ENCODE peak calls at places on chromosome 18, in eight cellular contexts. One of them, this sample, is unnamed.

GRCh38 chr18:7592305-7593071 is 25.4 kb downstream of the PTPRM start:
- DNase-seq in D341Med: no peak
- DNase-seq in NCI-H2081: no peak
- DNase-seq in NCI-H1105: no peak
- DNase-seq in endothelial cell: peak
- DNase-seq in DMS153: no peak
- DNase-seq in astrocyte of the cerebellum: no peak
- DNase-seq in effector memory CD8-positive, alpha-beta T cell: no peak
- DNase-seq in this sample: no peak

GRCh38 chr18:76757343-76757742 is 65.0 kb upstream of the ZNF236 start:
- DNase-seq in endothelial cell: no peak
- DNase-seq in NCI-H1105: no peak
- DNase-seq in DMS153: no peak
- DNase-seq in astrocyte of the cerebellum: no peak
- DNase-seq in effector memory CD8-positive, alpha-beta T cell: no peak
- DNase-seq in NCI-H2081: no peak
- DNase-seq in D341Med: no peak
- DNase-seq in this sample: no peak

GRCh38 chr18:28805491-28805890 is 628.6 kb upstream of the CDH2 start:
- DNase-seq in astrocyte of the cerebellum: no peak
- DNase-seq in NCI-H2081: no peak
- DNase-seq in DMS153: no peak
- DNase-seq in NCI-H1105: no peak
- DNase-seq in endothelial cell: no peak
- DNase-seq in D341Med: no peak
- DNase-seq in effector memory CD8-positive, alpha-beta T cell: no peak
- DNase-seq in this sample: no peak

GRCh38 chr18:5196253-5197031 is 615 bp downstream of the AKAIN1 start:
- DNase-seq in astrocyte of the cerebellum: no peak
- DNase-seq in NCI-H2081: peak
- DNase-seq in D341Med: peak
- DNase-seq in NCI-H1105: no peak
- DNase-seq in DMS153: no peak
- DNase-seq in endothelial cell: peak
- DNase-seq in effector memory CD8-positive, alpha-beta T cell: no peak
- DNase-seq in this sample: no peak

GRCh38 chr18:26710460-26711096 is 154.9 kb downstream of the AQP4 start:
- DNase-seq in endothelial cell: no peak
- DNase-seq in astrocyte of the cerebellum: no peak
- DNase-seq in DMS153: no peak
- DNase-seq in NCI-H2081: no peak
- DNase-seq in NCI-H1105: no peak
- DNase-seq in D341Med: no peak
- DNase-seq in effector memory CD8-positive, alpha-beta T cell: no peak
- DNase-seq in this sample: no peak

GRCh38 chr18:3115430-3116025 is 102.6 kb upstream of the LPIN2 start:
- DNase-seq in endothelial cell: no peak
- DNase-seq in NCI-H2081: no peak
- DNase-seq in NCI-H1105: no peak
- DNase-seq in effector memory CD8-positive, alpha-beta T cell: no peak
- DNase-seq in D341Med: no peak
- DNase-seq in astrocyte of the cerebellum: no peak
- DNase-seq in DMS153: no peak
- DNase-seq in this sample: no peak

GRCh38 chr18:6465281-6465680 is 50.6 kb upstream of the L3MBTL4 start:
- DNase-seq in endothelial cell: no peak
- DNase-seq in effector memory CD8-positive, alpha-beta T cell: no peak
- DNase-seq in NCI-H2081: no peak
- DNase-seq in D341Med: no peak
- DNase-seq in NCI-H1105: no peak
- DNase-seq in astrocyte of the cerebellum: no peak
- DNase-seq in DMS153: no peak
- DNase-seq in this sample: no peak

GRCh38 chr18:22817844-22818243 is 115.3 kb upstream of the RBBP8 start:
- DNase-seq in D341Med: no peak
- DNase-seq in DMS153: no peak
- DNase-seq in astrocyte of the cerebellum: no peak
- DNase-seq in NCI-H1105: no peak
- DNase-seq in NCI-H2081: no peak
- DNase-seq in endothelial cell: no peak
- DNase-seq in effector memory CD8-positive, alpha-beta T cell: no peak
- DNase-seq in this sample: no peak

GRCh38 chr18:56067216-56067611 is 479.2 kb upstream of the TCF4 start:
- DNase-seq in endothelial cell: no peak
- DNase-seq in NCI-H1105: no peak
- DNase-seq in astrocyte of the cerebellum: no peak
- DNase-seq in DMS153: no peak
- DNase-seq in NCI-H2081: no peak
- DNase-seq in effector memory CD8-positive, alpha-beta T cell: no peak
- DNase-seq in D341Med: no peak
- DNase-seq in this sample: no peak

GRCh38 chr18:37533647-37534565 is 31.7 kb downstream of the CELF4 start:
- DNase-seq in endothelial cell: no peak
- DNase-seq in NCI-H2081: no peak
- DNase-seq in NCI-H1105: no peak
- DNase-seq in effector memory CD8-positive, alpha-beta T cell: no peak
- DNase-seq in DMS153: no peak
- DNase-seq in astrocyte of the cerebellum: no peak
- DNase-seq in D341Med: peak
- DNase-seq in this sample: no peak

GRCh38 chr18:54883816-54884604 is 55.7 kb downstream of the RAB27B start:
- DNase-seq in astrocyte of the cerebellum: no peak
- DNase-seq in NCI-H1105: no peak
- DNase-seq in D341Med: no peak
- DNase-seq in endothelial cell: no peak
- DNase-seq in effector memory CD8-positive, alpha-beta T cell: no peak
- DNase-seq in NCI-H2081: no peak
- DNase-seq in DMS153: no peak
- DNase-seq in this sample: no peak

GRCh38 chr18:79394438-79395307 is 1.1 kb upstream of the NFATC1 start:
- DNase-seq in effector memory CD8-positive, alpha-beta T cell: peak
- DNase-seq in NCI-H2081: peak
- DNase-seq in astrocyte of the cerebellum: no peak
- DNase-seq in endothelial cell: peak
- DNase-seq in D341Med: peak
- DNase-seq in DMS153: no peak
- DNase-seq in NCI-H1105: peak
- DNase-seq in this sample: peak

GRCh38 chr18:7645756-7646155 is 78.6 kb downstream of the PTPRM start:
- DNase-seq in astrocyte of the cerebellum: no peak
- DNase-seq in DMS153: no peak
- DNase-seq in endothelial cell: no peak
- DNase-seq in NCI-H2081: no peak
- DNase-seq in effector memory CD8-positive, alpha-beta T cell: no peak
- DNase-seq in NCI-H1105: no peak
- DNase-seq in D341Med: no peak
- DNase-seq in this sample: peak

GRCh38 chr18:57906852-57907251 is 103.7 kb upstream of the ATP8B1 start:
- DNase-seq in astrocyte of the cerebellum: no peak
- DNase-seq in endothelial cell: no peak
- DNase-seq in effector memory CD8-positive, alpha-beta T cell: no peak
- DNase-seq in NCI-H2081: no peak
- DNase-seq in DMS153: no peak
- DNase-seq in NCI-H1105: no peak
- DNase-seq in D341Med: no peak
- DNase-seq in this sample: peak

GRCh38 chr18:51478908-51479307 is 281.4 kb upstream of the MEX3C start:
- DNase-seq in NCI-H2081: no peak
- DNase-seq in astrocyte of the cerebellum: no peak
- DNase-seq in endothelial cell: no peak
- DNase-seq in D341Med: no peak
- DNase-seq in effector memory CD8-positive, alpha-beta T cell: no peak
- DNase-seq in NCI-H1105: no peak
- DNase-seq in DMS153: no peak
- DNase-seq in this sample: no peak

GRCh38 chr18:48493856-48494255 is 45.0 kb upstream of the CTIF start:
- DNase-seq in NCI-H1105: no peak
- DNase-seq in endothelial cell: no peak
- DNase-seq in astrocyte of the cerebellum: no peak
- DNase-seq in NCI-H2081: no peak
- DNase-seq in DMS153: no peak
- DNase-seq in D341Med: no peak
- DNase-seq in effector memory CD8-positive, alpha-beta T cell: no peak
- DNase-seq in this sample: no peak

GRCh38 chr18:68532328-68532885 is 182.5 kb downstream of the TMX3 start:
- DNase-seq in endothelial cell: no peak
- DNase-seq in DMS153: no peak
- DNase-seq in NCI-H1105: no peak
- DNase-seq in NCI-H2081: no peak
- DNase-seq in effector memory CD8-positive, alpha-beta T cell: no peak
- DNase-seq in D341Med: no peak
- DNase-seq in astrocyte of the cerebellum: no peak
- DNase-seq in this sample: no peak

GRCh38 chr18:52237551-52237950 is 102.4 kb upstream of the DCC start:
- DNase-seq in D341Med: no peak
- DNase-seq in astrocyte of the cerebellum: no peak
- DNase-seq in effector memory CD8-positive, alpha-beta T cell: no peak
- DNase-seq in NCI-H2081: no peak
- DNase-seq in NCI-H1105: no peak
- DNase-seq in DMS153: no peak
- DNase-seq in endothelial cell: no peak
- DNase-seq in this sample: peak

GRCh38 chr18:48053881-48054586 is 123.6 kb upstream of the SMAD2 start:
- DNase-seq in D341Med: no peak
- DNase-seq in NCI-H1105: no peak
- DNase-seq in DMS153: no peak
- DNase-seq in astrocyte of the cerebellum: no peak
- DNase-seq in endothelial cell: no peak
- DNase-seq in effector memory CD8-positive, alpha-beta T cell: no peak
- DNase-seq in NCI-H2081: no peak
- DNase-seq in this sample: no peak

GRCh38 chr18:11997466-11997865 is 16.2 kb downstream of the IMPA2 start:
- DNase-seq in DMS153: no peak
- DNase-seq in endothelial cell: no peak
- DNase-seq in NCI-H2081: no peak
- DNase-seq in astrocyte of the cerebellum: no peak
- DNase-seq in NCI-H1105: no peak
- DNase-seq in effector memory CD8-positive, alpha-beta T cell: no peak
- DNase-seq in D341Med: peak
- DNase-seq in this sample: no peak

GRCh38 chr18:34909637-34910364 is 131.4 kb upstream of the MAPRE2 start:
- DNase-seq in D341Med: no peak
- DNase-seq in NCI-H2081: no peak
- DNase-seq in astrocyte of the cerebellum: peak
- DNase-seq in effector memory CD8-positive, alpha-beta T cell: no peak
- DNase-seq in DMS153: no peak
- DNase-seq in endothelial cell: no peak
- DNase-seq in NCI-H1105: no peak
- DNase-seq in this sample: no peak

GRCh38 chr18:34357944-34358580 is 133.3 kb upstream of the NOL4 start:
- DNase-seq in D341Med: no peak
- DNase-seq in NCI-H2081: no peak
- DNase-seq in NCI-H1105: no peak
- DNase-seq in DMS153: no peak
- DNase-seq in endothelial cell: no peak
- DNase-seq in astrocyte of the cerebellum: no peak
- DNase-seq in effector memory CD8-positive, alpha-beta T cell: no peak
- DNase-seq in this sample: no peak